ENCODE peak calls at places on chromosomes 11 and 22, in ten cellular contexts. L, Q, C, N, K, T, A, D, X and U are unnamed samples.

GRCh38 chr11:69055598-69056516 is 7.1 kb downstream of the TPCN2 start:
- DNase-seq in L (no peak), Q (no peak), C (peak), N (no peak), K (no peak), T (no peak), A (no peak), D (no peak), X (no peak), U (no peak)

GRCh38 chr11:41578421-41579047 is 119.1 kb upstream of the LRRC4C start:
- DNase-seq in L (no peak), Q (no peak), C (no peak), N (no peak), K (no peak), T (no peak), A (peak), D (no peak), X (no peak), U (no peak)

GRCh38 chr22:45200862-45201511 is 37.3 kb downstream of the NUP50 start:
- DNase-seq in L (no peak), Q (peak), C (no peak), N (no peak), K (peak), T (no peak), A (peak), D (no peak), X (no peak), U (no peak)

GRCh38 chr11:66070604-66071325 is 693 bp downstream of the PACS1 start:
- DNase-seq in L (no peak), Q (no peak), C (peak), N (peak), K (peak), T (no peak), A (peak), D (no peak), X (no peak), U (peak)

GRCh38 chr11:58958500-58958899 is 19.2 kb downstream of the GLYATL1 start:
- DNase-seq in L (no peak), Q (no peak), C (peak), N (peak), K (peak), T (no peak), A (peak), D (peak), X (peak), U (no peak)

GRCh38 chr22:24133187-24133965 is 47.9 kb upstream of the SUSD2 start:
- DNase-seq in L (no peak), Q (no peak), C (no peak), N (no peak), K (peak), T (no peak), A (peak), D (peak), X (no peak), U (no peak)

GRCh38 chr11:94638278-94638901 is 71.2 kb downstream of the PIWIL4 start:
- DNase-seq in L (no peak), Q (no peak), C (no peak), N (no peak), K (peak), T (no peak), A (peak), D (no peak), X (no peak), U (no peak)

GRCh38 chr11:73308003-73308962 is at the start of gene ARHGEF17:
- DNase-seq in L (no peak), Q (no peak), C (peak), N (peak), K (peak), T (peak), A (no peak), D (peak), X (peak), U (peak)

GRCh38 chr22:17707526-17707925 is 66.7 kb downstream of the BID start:
- DNase-seq in L (no peak), Q (no peak), C (no peak), N (peak), K (peak), T (no peak), A (peak), D (no peak), X (no peak), U (no peak)

GRCh38 chr11:11263238-11264030 is 89.6 kb downstream of the CSNK2A3 start:
- DNase-seq in L (no peak), Q (no peak), C (no peak), N (peak), K (peak), T (peak), A (peak), D (no peak), X (no peak), U (no peak)

GRCh38 chr11:123202155-123202714 is 7.2 kb upstream of the CLMP start:
- DNase-seq in L (no peak), Q (no peak), C (no peak), N (no peak), K (peak), T (no peak), A (no peak), D (no peak), X (no peak), U (no peak)

GRCh38 chr11:35953081-35953480 is 9.2 kb downstream of the LDLRAD3 start:
- DNase-seq in L (no peak), Q (no peak), C (no peak), N (no peak), K (peak), T (no peak), A (peak), D (no peak), X (no peak), U (no peak)

GRCh38 chr11:2593393-2593950 is 106.3 kb downstream of the KCNQ1OT1 start:
- DNase-seq in L (no peak), Q (no peak), C (no peak), N (no peak), K (no peak), T (no peak), A (no peak), D (no peak), X (no peak), U (no peak)

GRCh38 chr22:23210428-23211170 is 30.3 kb downstream of the BCR start:
- DNase-seq in L (no peak), Q (no peak), C (no peak), N (no peak), K (no peak), T (no peak), A (no peak), D (no peak), X (no peak), U (no peak)

GRCh38 chr11:63837719-63838118 is 1.2 kb upstream of the MARK2 start:
- DNase-seq in L (no peak), Q (no peak), C (no peak), N (no peak), K (no peak), T (no peak), A (no peak), D (no peak), X (no peak), U (no peak)